ENCODE peak calls at places on chromosome 3, in five cellular contexts. Q is CD4-positive, alpha-beta T cell; Y is GM03348; V is sciatic nerve; Z is NCI-H1930. X is an unnamed sample.

GRCh38 chr3:46670891-46671427 is 22.5 kb downstream of the ALS2CL start:
- DNase-seq in Q (no peak), V (peak), Y (no peak), Z (no peak), X (no peak)

GRCh38 chr3:184176377-184177330 is 2.0 kb downstream of the AP2M1 start:
- DNase-seq in Y (peak), Q (no peak), V (peak), Z (no peak), X (no peak)

GRCh38 chr3:135229018-135229495 is 434.0 kb downstream of the EPHB1 start:
- DNase-seq in Q (no peak), Z (peak), Y (no peak), V (no peak), X (peak)

GRCh38 chr3:122394173-122394572 is 10.2 kb downstream of the FAM162A start:
- DNase-seq in Z (no peak), V (no peak), Y (no peak), Q (no peak), X (no peak)

GRCh38 chr3:128497305-128498126 is 4.5 kb upstream of the GATA2 start:
- DNase-seq in Q (peak), Y (peak), V (no peak), Z (peak), X (no peak)

GRCh38 chr3:30286007-30286669 is 320.3 kb upstream of the TGFBR2 start:
- DNase-seq in Y (peak), Z (no peak), V (peak), Q (no peak), X (peak)

GRCh38 chr3:4744405-4745239 is 234.6 kb upstream of the BHLHE40 start:
- DNase-seq in V (no peak), Z (no peak), Y (peak), Q (no peak), X (no peak)

GRCh38 chr3:33942483-33943150 is 144.2 kb downstream of the PDCD6IP start:
- DNase-seq in Q (no peak), V (no peak), Y (no peak), Z (no peak), X (no peak)

GRCh38 chr3:89740881-89741177 is 633.4 kb downstream of the EPHA3 start:
- DNase-seq in Z (no peak), Q (no peak), Y (no peak), V (no peak), X (no peak)

GRCh38 chr3:151770941-151771340 is 37.2 kb downstream of the AADACL2 start:
- DNase-seq in V (peak), Q (no peak), Z (no peak), Y (peak), X (no peak)

GRCh38 chr3:108453541-108454057 is 56.8 kb downstream of the MYH15 start:
- DNase-seq in Q (no peak), Y (peak), Z (no peak), V (no peak), X (no peak)

GRCh38 chr3:141471160-141471559 is 15.7 kb upstream of the RASA2 start:
- DNase-seq in Z (no peak), Q (no peak), Y (no peak), V (no peak), X (no peak)

X was measured in LNCaP clone FGC.